ENCODE peak calls at places on chromosome 19, in seven cellular contexts. D is GM13977, X is cardiac muscle cell, K is fibroblast of lung, U is EL, S is kidney glomerular epithelial cell, Y is PC-9. M is an unnamed sample.

GRCh38 chr19:5624154-5624663 is 1.3 kb downstream of the SAFB start:
- DNase-seq in D (no peak), S (peak), U (peak), K (peak), Y (no peak), X (peak), M (peak)

GRCh38 chr19:3065675-3066357 is 3.5 kb upstream of the TLE5 start:
- DNase-seq in X (no peak), K (no peak), D (peak), Y (no peak), U (no peak), S (no peak), M (no peak)

GRCh38 chr19:55935206-55935605 is 3.1 kb upstream of the NLRP13 start:
- DNase-seq in U (no peak), D (no peak), S (no peak), Y (no peak), X (no peak), K (no peak), M (no peak)

GRCh38 chr19:35135389-35135909 is 590 bp upstream of the LGI4 start:
- DNase-seq in D (peak), X (peak), K (peak), Y (no peak), U (peak), S (peak), M (peak)

GRCh38 chr19:9323557-9323918 is 441 bp upstream of the ZNF559 start:
- DNase-seq in K (peak), Y (peak), U (peak), S (peak), D (peak), X (peak), M (peak)

GRCh38 chr19:46206176-46206575 is 23.4 kb upstream of the IGFL1 start:
- DNase-seq in Y (peak), X (no peak), S (no peak), D (no peak), K (no peak), U (no peak), M (peak)

GRCh38 chr19:39792999-39793546 is 14.4 kb downstream of the LEUTX start:
- DNase-seq in S (peak), Y (no peak), K (peak), U (peak), D (peak), X (peak), M (peak)

GRCh38 chr19:58397533-58398037 is 2.1 kb downstream of the RNF225 start:
- DNase-seq in K (no peak), S (no peak), D (no peak), U (no peak), X (no peak), Y (no peak), M (no peak)

GRCh38 chr19:57615346-57615745 is 1.3 kb downstream of the ZNF134 start:
- DNase-seq in Y (no peak), K (no peak), D (no peak), S (no peak), U (peak), X (no peak), M (no peak)

GRCh38 chr19:35736913-35737886 is 5.1 kb downstream of the IGFLR1 start:
- DNase-seq in S (no peak), K (no peak), X (no peak), U (no peak), D (peak), Y (no peak), M (no peak)

GRCh38 chr19:10295305-10295846 is 5.6 kb downstream of the ICAM5 start:
- DNase-seq in S (no peak), D (peak), K (no peak), Y (no peak), X (peak), U (no peak), M (no peak)

GRCh38 chr19:1261863-1262686 is 7.1 kb upstream of the CIRBP start:
- DNase-seq in K (peak), X (peak), D (peak), U (peak), Y (peak), S (peak), M (peak)

GRCh38 chr19:7881910-7882309 is 6.4 kb upstream of the LRRC8E start:
- DNase-seq in K (no peak), D (no peak), Y (no peak), S (no peak), X (no peak), U (no peak), M (no peak)

GRCh38 chr19:8525401-8525684 is 11.4 kb upstream of the ZNF414 start:
- DNase-seq in K (no peak), D (no peak), Y (no peak), S (no peak), U (no peak), X (no peak), M (no peak)

GRCh38 chr19:58559275-58560006 is 1.0 kb upstream of the UBE2M start:
- DNase-seq in X (peak), K (peak), Y (no peak), D (peak), S (no peak), U (peak), M (peak)

GRCh38 chr19:40811478-40812341 is 12.7 kb downstream of the EGLN2 start:
- DNase-seq in X (no peak), Y (no peak), U (no peak), K (no peak), D (no peak), S (no peak), M (no peak)

GRCh38 chr19:49973987-49974386 is 13.0 kb upstream of the SIGLEC11 start:
- DNase-seq in S (no peak), D (no peak), X (no peak), Y (no peak), K (no peak), U (no peak), M (no peak)

GRCh38 chr19:2252481-2253105 is 3.5 kb downstream of the AMH start:
- DNase-seq in Y (no peak), K (no peak), D (peak), U (no peak), S (no peak), X (no peak), M (no peak)

GRCh38 chr19:7294571-7295212 is 478 bp upstream of the INSR start:
- DNase-seq in X (peak), D (peak), Y (no peak), U (peak), S (no peak), K (peak), M (peak)

GRCh38 chr19:41427647-41428480 is 690 bp upstream of the B3GNT8 start:
- DNase-seq in S (no peak), U (peak), K (no peak), Y (no peak), D (no peak), X (peak), M (peak)

GRCh38 chr19:31185261-31185660 is 164.0 kb downstream of the TSHZ3 start:
- DNase-seq in X (peak), D (no peak), K (no peak), U (no peak), Y (no peak), S (no peak), M (no peak)

GRCh38 chr19:56099638-56100539 is 21.2 kb downstream of the ZNF787 start:
- DNase-seq in K (no peak), U (no peak), X (no peak), Y (no peak), S (no peak), D (peak), M (no peak)

GRCh38 chr19:53019684-53020083 is 6.0 kb downstream of the ERVV-1 start:
- DNase-seq in D (no peak), U (no peak), K (no peak), Y (no peak), S (no peak), X (peak), M (peak)

GRCh38 chr19:10009269-10009665 is 1.0 kb downstream of the COL5A3 start:
- DNase-seq in Y (no peak), K (peak), S (no peak), X (peak), D (peak), U (peak), M (no peak)

M was measured in prostate gland.